ENCODE peak calls at places on chromosome 18, in four cellular contexts. T is IMR-90; L is lower lobe of right lung; G is CD8-positive, alpha-beta memory T cell. B is an unnamed sample.

GRCh38 chr18:11923454-11923853 is 15.3 kb upstream of the MPPE1 start:
- DNase-seq in L (no peak), G (no peak), T (no peak), B (no peak)

GRCh38 chr18:77422974-77423373 is 173.3 kb downstream of the GALR1 start:
- DNase-seq in G (no peak), T (no peak), L (no peak), B (no peak)

GRCh38 chr18:79385326-79385725 is 10.4 kb upstream of the NFATC1 start:
- DNase-seq in G (no peak), L (no peak), T (no peak), B (no peak)

GRCh38 chr18:8854550-8854949 is 149.2 kb downstream of the MTCL1 start:
- DNase-seq in T (peak; percentile 66), G (no peak), L (no peak), B (no peak)

GRCh38 chr18:7646174-7646886 is 79.2 kb downstream of the PTPRM start:
- DNase-seq in L (no peak), G (no peak), T (no peak), B (no peak)

GRCh38 chr18:499351-500229 is 911 bp downstream of the COLEC12 start:
- DNase-seq in L (peak; percentile 61), T (peak; percentile 85), G (no peak), B (no peak)

GRCh38 chr18:30522288-30522929 is 520.1 kb downstream of the DSC3 start:
- DNase-seq in L (no peak), T (no peak), G (no peak), B (no peak)

GRCh38 chr18:80106482-80107051 is 2.5 kb upstream of the ADNP2 start:
- DNase-seq in G (no peak), T (peak; percentile 22), L (no peak), B (no peak)

GRCh38 chr18:55100817-55101457 is 141.7 kb upstream of the CCDC68 start:
- DNase-seq in L (no peak), T (peak; percentile 54), G (no peak), B (no peak)

GRCh38 chr18:57008001-57008686 is 138.7 kb upstream of the BOD1L2 start:
- DNase-seq in L (no peak), T (no peak), G (no peak), B (no peak)

GRCh38 chr18:2173464-2173863 is 397.8 kb downstream of the METTL4 start:
- DNase-seq in T (peak; percentile 48), L (no peak), G (no peak), B (no peak)

DNA sequence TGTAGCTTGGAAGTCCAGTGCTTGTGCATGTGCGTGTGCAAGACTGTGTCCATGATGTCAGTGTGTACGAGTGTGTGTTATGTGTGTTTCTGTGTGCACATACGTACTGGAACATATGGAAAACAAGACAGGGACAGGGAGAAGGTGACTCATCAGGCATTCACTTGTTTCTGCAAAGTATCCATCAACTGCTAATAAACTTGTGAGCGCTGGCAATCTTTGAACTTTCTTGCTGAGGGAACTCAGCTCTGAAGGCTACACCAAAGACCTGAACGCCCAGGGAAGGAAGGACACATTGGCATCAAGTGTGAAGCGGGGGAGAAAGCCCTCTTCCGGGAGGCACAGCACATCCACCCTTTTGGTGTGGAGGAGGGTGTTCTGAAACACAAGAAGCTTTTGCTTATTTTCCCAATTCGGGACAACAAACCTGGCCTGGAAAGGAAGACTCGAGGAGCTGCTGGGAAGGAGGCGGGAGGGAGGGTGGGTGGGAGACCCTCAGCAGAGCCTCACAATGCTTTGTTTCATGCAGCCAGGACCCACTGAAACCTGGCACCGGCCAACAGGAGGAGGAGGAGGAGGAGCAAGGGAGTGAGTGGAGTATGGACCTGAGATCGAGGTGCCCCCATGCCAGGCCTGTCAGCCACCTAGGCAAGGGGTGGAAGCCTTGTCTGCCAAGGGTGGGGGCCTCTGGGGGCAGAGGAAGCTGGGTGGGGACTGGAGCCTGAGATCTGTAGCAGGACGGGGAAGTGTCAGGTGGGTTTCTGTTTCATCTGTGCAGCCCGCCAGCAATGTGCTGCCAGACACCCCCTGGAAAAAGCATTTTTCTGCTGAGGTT is 26.8 kb downstream of the SMAD7 start:
- DNase-seq in G (no peak), L (no peak), T (peak; percentile 69), B (no peak)
- H3K4me3 ChIP-seq in G (no peak overlapping the region), L (peak overlapping the region; percentile 50), T (no peak overlapping the region), B (peak overlapping the region; percentile 21)

GRCh38 chr18:45482286-45482685 is 133.0 kb upstream of the SLC14A2 start:
- DNase-seq in T (no peak), G (no peak), L (no peak), B (no peak)
- H3K27me3 ChIP-seq in T (no peaks in the 10 kb centered on the region), G (no peaks in the 10 kb centered on the region), L (no peaks in the 10 kb centered on the region), B (no peaks in the 10 kb centered on the region)

DNA sequence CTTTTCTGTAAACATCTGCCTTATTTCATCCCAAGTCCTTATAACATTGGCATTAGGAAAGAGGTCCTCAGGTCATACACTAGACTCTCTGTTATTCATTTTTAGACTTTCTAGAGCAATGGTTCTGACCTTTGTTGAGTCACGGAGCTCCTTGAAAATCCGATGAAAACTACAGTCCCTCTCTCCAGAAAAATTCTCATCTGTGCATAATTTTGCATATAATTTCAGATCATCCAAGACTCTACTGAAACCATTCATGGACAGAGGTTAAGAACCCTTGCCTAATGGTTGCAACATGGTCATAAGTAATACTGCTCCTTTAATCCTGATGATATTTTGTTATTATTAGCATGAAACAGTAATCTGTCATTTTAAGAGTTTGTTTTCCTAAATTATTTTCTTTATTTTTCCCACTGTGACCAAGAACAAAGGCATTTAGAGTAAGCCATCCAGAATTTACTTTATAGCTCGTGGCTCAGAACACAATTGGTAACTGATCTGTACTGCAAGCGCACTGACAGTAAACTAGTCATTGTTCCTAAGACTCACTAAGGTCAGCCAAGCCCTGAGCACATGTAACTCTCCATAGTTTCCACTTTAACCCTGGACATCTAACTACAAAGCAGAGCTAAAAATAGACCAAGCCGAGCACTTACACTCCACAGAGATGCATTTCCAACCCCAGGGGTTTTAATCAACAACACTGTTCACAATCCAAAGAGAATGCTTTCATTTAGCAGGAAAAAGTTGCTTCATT is 8.4 kb downstream of the MYOM1 start:
- DNase-seq in T (peak; percentile 6), L (no peak), G (no peak), B (no peak)
- H3K4me3 ChIP-seq in T (no peak overlapping the region), L (no peak overlapping the region), G (no peak overlapping the region), B (no peak overlapping the region)

DNA sequence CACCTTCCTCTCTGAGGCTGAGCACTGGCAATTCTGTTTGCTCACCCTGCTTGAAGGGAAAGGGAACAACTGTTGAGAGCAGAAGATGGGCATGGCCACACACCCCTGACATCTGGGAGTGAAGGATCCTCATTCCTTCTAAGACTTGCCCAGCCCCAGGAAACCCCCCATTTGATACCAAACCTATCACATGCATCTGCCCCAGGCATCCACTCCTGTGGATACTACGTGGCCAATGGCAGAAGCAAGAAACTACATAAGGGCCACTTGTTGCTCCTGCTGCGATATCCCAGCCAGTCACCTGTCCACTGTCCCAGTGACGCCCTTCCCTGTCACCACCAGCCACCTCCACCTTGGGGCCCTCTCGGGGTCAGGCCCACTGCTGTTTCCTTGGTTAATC is 185.2 kb downstream of the SMAD2 start:
- DNase-seq in L (no peak), G (no peak), T (no peak), B (no peak)
- H3K27me3 ChIP-seq in L (peaks cover 8% of the 10 kb centered on the region), G (peaks cover 7% of the 10 kb centered on the region), T (peaks cover 2% of the 10 kb centered on the region), B (no peaks in the 10 kb centered on the region)

GRCh38 chr18:32771169-32771751 is 1.6 kb downstream of the KLHL14 start:
- DNase-seq in T (no peak), G (no peak), L (no peak), B (peak; percentile 26)
- H3K4me3 ChIP-seq in T (no peak overlapping the region), G (no peak overlapping the region), L (peak overlapping the region; percentile 47), B (peak overlapping the region; percentile 44)